ENCODE peak calls at places on chromosomes 6 and 20, in seven cellular contexts. Z, I, J, L, V, U and M are unnamed samples.

GRCh38 chr6:109523478-109523877 is 40.5 kb upstream of the ZBTB24 start:
- DNase-seq in Z (no peak), I (no peak), J (peak), L (no peak), V (no peak), U (no peak), M (no peak)

GRCh38 chr6:155066371-155066770 is 71.3 kb downstream of the TIAM2 start:
- DNase-seq in Z (no peak), I (no peak), J (no peak), L (no peak), V (no peak), U (no peak), M (no peak)

GRCh38 chr20:25270829-25271251 is 23.0 kb downstream of the PYGB start:
- DNase-seq in Z (peak), I (no peak), J (no peak), L (no peak), V (no peak), U (no peak), M (no peak)

GRCh38 chr6:77815531-77815930 is 162.7 kb downstream of the MEI4 start:
- DNase-seq in Z (no peak), I (no peak), J (no peak), L (no peak), V (no peak), U (no peak), M (no peak)

GRCh38 chr6:12595161-12595792 is 121.3 kb upstream of the PHACTR1 start:
- DNase-seq in Z (no peak), I (no peak), J (peak), L (no peak), V (peak), U (no peak), M (no peak)

GRCh38 chr20:35319206-35320197 is 27.3 kb upstream of the FAM83C start:
- DNase-seq in Z (no peak), I (no peak), J (peak), L (no peak), V (no peak), U (no peak), M (no peak)

GRCh38 chr6:132131777-132132176 is 180.6 kb upstream of the CCN2 start:
- DNase-seq in Z (no peak), I (no peak), J (peak), L (no peak), V (peak), U (no peak), M (no peak)

GRCh38 chr6:151665329-151665728 is 142.2 kb upstream of the ESR1 start:
- DNase-seq in Z (no peak), I (no peak), J (peak), L (no peak), V (no peak), U (no peak), M (no peak)

GRCh38 chr6:138161434-138162103 is at the start of gene ARFGEF3:
- DNase-seq in Z (peak), I (peak), J (peak), L (peak), V (peak), U (peak), M (peak)

GRCh38 chr6:7532821-7533220 is 8.7 kb upstream of the DSP start:
- DNase-seq in Z (no peak), I (no peak), J (no peak), L (no peak), V (no peak), U (no peak), M (no peak)

GRCh38 chr6:41298785-41299498 is 12.5 kb upstream of the TREM1 start:
- DNase-seq in Z (no peak), I (no peak), J (no peak), L (no peak), V (no peak), U (no peak), M (no peak)

GRCh38 chr20:19710336-19710721 is 47.7 kb upstream of the RIN2 start:
- DNase-seq in Z (no peak), I (no peak), J (no peak), L (no peak), V (no peak), U (no peak), M (no peak)

GRCh38 chr6:123803456-123803861 is 206 bp upstream of the NKAIN2 start:
- DNase-seq in Z (no peak), I (no peak), J (no peak), L (no peak), V (no peak), U (no peak), M (peak)

GRCh38 chr20:31706607-31707257 is 15.9 kb downstream of the BCL2L1 start:
- DNase-seq in Z (no peak), I (no peak), J (no peak), L (no peak), V (peak), U (no peak), M (no peak)

GRCh38 chr6:22308939-22309338 is 12.1 kb upstream of the PRL start:
- DNase-seq in Z (no peak), I (no peak), J (no peak), L (no peak), V (no peak), U (no peak), M (no peak)

GRCh38 chr6:161828355-161828754 is 554.5 kb upstream of the AGPAT4 start:
- DNase-seq in Z (no peak), I (no peak), J (no peak), L (no peak), V (no peak), U (no peak), M (no peak)

GRCh38 chr20:881051-881820 is 34.9 kb downstream of the ANGPT4 start:
- DNase-seq in Z (no peak), I (no peak), J (no peak), L (no peak), V (peak), U (no peak), M (no peak)

GRCh38 chr20:33012327-33013189 is 5.1 kb downstream of the BPIFB2 start:
- DNase-seq in Z (peak), I (no peak), J (no peak), L (no peak), V (no peak), U (no peak), M (no peak)

GRCh38 chr20:62805711-62806382 is 1.2 kb downstream of the OGFR start:
- DNase-seq in Z (no peak), I (no peak), J (no peak), L (no peak), V (no peak), U (peak), M (no peak)

GRCh38 chr20:33370296-33370695 is 31.0 kb downstream of the CDK5RAP1 start:
- DNase-seq in Z (no peak), I (peak), J (no peak), L (peak), V (peak), U (no peak), M (no peak)

GRCh38 chr6:11755725-11756124 is 22.9 kb downstream of the ADTRP start:
- DNase-seq in Z (no peak), I (no peak), J (no peak), L (no peak), V (no peak), U (no peak), M (no peak)

GRCh38 chr20:61185841-61186601 is 66.0 kb upstream of the CDH4 start:
- DNase-seq in Z (no peak), I (no peak), J (peak), L (no peak), V (no peak), U (no peak), M (no peak)

GRCh38 chr6:146878564-146879343 is 280.0 kb downstream of the ADGB start:
- DNase-seq in Z (no peak), I (no peak), J (no peak), L (no peak), V (peak), U (no peak), M (no peak)

GRCh38 chr6:106629859-106630163 is 433 bp downstream of the QRSL1 start:
- DNase-seq in Z (no peak), I (no peak), J (no peak), L (no peak), V (no peak), U (no peak), M (no peak)

GRCh38 chr6:136676075-136676474 is 116.2 kb downstream of the MAP3K5 start:
- DNase-seq in Z (no peak), I (no peak), J (no peak), L (no peak), V (no peak), U (no peak), M (no peak)